ENCODE peak calls at places on chromosomes 12 and 14, in five cellular contexts. Y, N, Z, K and U are unnamed samples.

GRCh38 chr12:57455374-57456144 is 452 bp downstream of the INHBE start:
- DNase-seq in K (no peak), Z (no peak), Y (no peak), N (no peak), U (no peak)

GRCh38 chr14:56461876-56462275 is 117.7 kb upstream of the TMEM260 start:
- DNase-seq in Y (no peak), Z (no peak), N (no peak), K (no peak), U (no peak)

GRCh38 chr12:84159245-84159644 is 753.4 kb downstream of the SLC6A15 start:
- DNase-seq in Z (no peak), K (no peak), N (no peak), Y (no peak), U (no peak)

GRCh38 chr12:51281202-51281924 is 11.1 kb upstream of the SMAGP start:
- DNase-seq in N (no peak), K (no peak), Y (no peak), Z (no peak), U (no peak)

GRCh38 chr12:100681074-100681473 is 107.6 kb downstream of the GAS2L3 start:
- DNase-seq in Z (no peak), K (no peak), N (no peak), Y (no peak), U (no peak)

GRCh38 chr12:103962493-103962892 is 3.2 kb upstream of the TDG start:
- DNase-seq in Y (no peak), N (no peak), Z (no peak), K (no peak), U (no peak)

GRCh38 chr14:98953544-98954346 is 318.3 kb downstream of the BCL11B start:
- DNase-seq in K (no peak), Y (no peak), Z (no peak), N (no peak), U (peak)

GRCh38 chr12:50017653-50018052 is 7.6 kb downstream of the RACGAP1 start:
- DNase-seq in Y (no peak), N (no peak), Z (no peak), K (no peak), U (no peak)

GRCh38 chr12:111598637-111599458 is at the start of gene ATXN2:
- DNase-seq in K (no peak), Z (peak), N (peak), Y (peak), U (no peak)

GRCh38 chr12:124700810-124701594 is 133.6 kb upstream of the NCOR2 start:
- DNase-seq in Y (no peak), N (no peak), Z (no peak), K (no peak), U (no peak)

GRCh38 chr12:92955997-92956663 is 27.0 kb upstream of the EEA1 start:
- DNase-seq in Y (no peak), K (no peak), Z (no peak), N (no peak), U (no peak)